ENCODE peak calls at places on chromosome X, in nine cellular contexts. E is Caco-2; V is brain microvascular endothelial cell; W is HCT116; R is WERI-Rb-1; X is MM.1S; Z is CD8-positive, alpha-beta T cell; Q is endodermal cell; I is A673. P is an unnamed sample. For H3K27me3, the result is how much of the 10 kb centered on the place peaks cover.

GRCh38 chrX:48573690-48574269 is 504 bp upstream of the RBM3 start:
- DNase-seq in Q (no peak), Z (peak), V (peak), X (no peak), I (peak), R (no peak), E (no peak), W (no peak), P (no peak)

GRCh38 chrX:88883205-88883604 is 136.2 kb downstream of the CPXCR1 start:
- DNase-seq in R (no peak), W (no peak), Q (no peak), I (no peak), Z (no peak), V (no peak), X (no peak), E (no peak), P (no peak)

GRCh38 chrX:45323387-45323786 is 122.7 kb upstream of the DIPK2B start:
- DNase-seq in E (no peak), R (no peak), X (no peak), I (no peak), W (no peak), V (no peak), Q (no peak), Z (no peak), P (no peak)

GRCh38 chrX:35664838-35665237 is 133.3 kb upstream of the MAGEB16 start:
- DNase-seq in E (no peak), Q (no peak), X (no peak), I (peak), R (no peak), V (no peak), Z (no peak), W (no peak), P (no peak)

GRCh38 chrX:97685753-97686152 is 802.0 kb downstream of the RPA4 start:
- DNase-seq in I (peak), W (peak), X (peak), V (peak), E (peak), R (peak), Z (no peak), Q (no peak), P (no peak)

GRCh38 chrX:5876984-5877655 is 351.5 kb downstream of the NLGN4X start:
- DNase-seq in X (peak), I (peak), R (peak), E (no peak), V (no peak), W (no peak), Z (no peak), Q (peak), P (no peak)

GRCh38 chrX:4239650-4240540 is 526.4 kb upstream of the PRKX start:
- DNase-seq in R (no peak), Z (peak), Q (no peak), I (no peak), X (peak), V (no peak), E (no peak), W (no peak), P (no peak)

GRCh38 chrX:136711147-136711546 is 63.2 kb downstream of the CD40LG start:
- DNase-seq in I (peak), R (peak), E (peak), Q (peak), V (peak), Z (no peak), X (peak), W (no peak), P (no peak)

GRCh38 chrX:74419861-74420193 is 1.5 kb upstream of the SLC16A2 start:
- DNase-seq in X (no peak), Q (no peak), Z (peak), W (no peak), V (no peak), R (peak), I (no peak), E (no peak), P (no peak)

GRCh38 chrX:122565952-122566351 is 618.1 kb upstream of the GRIA3 start:
- DNase-seq in Z (no peak), E (no peak), R (no peak), Q (no peak), W (peak), V (peak), I (no peak), X (no peak), P (peak)

GRCh38 chrX:2540426-2540942 is 39.7 kb upstream of the DHRSX start:
- DNase-seq in Z (no peak), X (no peak), R (no peak), V (no peak), W (no peak), Q (no peak), E (no peak), I (no peak), P (no peak)

GRCh38 chrX:121245763-121246162 is 198.4 kb downstream of the GLUD2 start:
- DNase-seq in Q (no peak), W (no peak), E (no peak), Z (no peak), R (no peak), V (no peak), I (no peak), X (no peak), P (no peak)

GRCh38 chrX:102723456-102723855 is 2.9 kb downstream of the GPRASP3 start:
- DNase-seq in E (no peak), Q (no peak), R (no peak), Z (no peak), W (no peak), V (no peak), I (peak), X (no peak), P (no peak)

GRCh38 chrX:40201486-40201885 is 103.7 kb upstream of the BCOR start:
- DNase-seq in E (no peak), Z (peak), X (peak), W (no peak), Q (no peak), R (no peak), I (no peak), V (no peak), P (no peak)

GRCh38 chrX:17291998-17292658 is 82.9 kb upstream of the NHS start:
- DNase-seq in E (no peak), V (no peak), X (no peak), W (no peak), R (no peak), Q (no peak), Z (no peak), I (peak), P (no peak)

GRCh38 chrX:1767026-1767425 is 152.2 kb downstream of the ASMT start:
- DNase-seq in Z (no peak), R (no peak), E (no peak), W (no peak), X (no peak), I (no peak), V (no peak), Q (no peak), P (no peak)

GRCh38 chrX:128457674-128458073 is 405.5 kb upstream of the ACTRT1 start:
- DNase-seq in R (no peak), E (no peak), Z (no peak), W (no peak), I (no peak), V (no peak), X (no peak), Q (no peak), P (no peak)

GRCh38 chrX:65644621-65645287 is 22.7 kb upstream of the MSN start:
- DNase-seq in R (no peak), Q (no peak), X (no peak), Z (no peak), W (peak), E (no peak), I (peak), V (peak), P (no peak)

GRCh38 chrX:114797494-114797893 is 213.6 kb downstream of the HTR2C start:
- DNase-seq in R (no peak), I (no peak), E (no peak), V (no peak), Q (no peak), Z (no peak), W (no peak), X (no peak), P (no peak)

GRCh38 chrX:12497832-12498591 is 293.2 kb upstream of the PRPS2 start:
- DNase-seq in Q (peak), X (no peak), I (peak), W (no peak), E (no peak), V (no peak), Z (no peak), R (peak), P (no peak)

GRCh38 chrX:114599305-114599704 is 15.4 kb downstream of the HTR2C start:
- DNase-seq in Z (no peak), V (no peak), I (no peak), X (no peak), E (no peak), W (no peak), R (no peak), Q (no peak), P (no peak)

GRCh38 chrX:133859860-133860259 is 125.5 kb downstream of the GPC3 start:
- DNase-seq in W (no peak), E (no peak), V (peak), Z (no peak), X (no peak), I (no peak), R (no peak), Q (no peak), P (no peak)

GRCh38 chrX:71107762-71108360 is 1.3 kb upstream of the CXorf65 start:
- DNase-seq in Z (peak), I (no peak), X (no peak), W (no peak), R (no peak), E (no peak), V (no peak), Q (no peak), P (no peak)

GRCh38 chrX:103396660-103397059 is 20.3 kb downstream of the BEX3 start:
- DNase-seq in V (no peak), E (no peak), W (no peak), Z (no peak), Q (no peak), I (no peak), X (no peak), R (no peak), P (no peak)

GRCh38 chrX:70754169-70754843 is 154.2 kb downstream of the TEX11 start:
- DNase-seq in I (no peak), E (no peak), Q (no peak), W (no peak), X (no peak), V (no peak), Z (no peak), R (no peak), P (no peak)

GRCh38 chrX:49919617-49920016 is 2.8 kb upstream of the CLCN5 start:
- DNase-seq in Z (peak), X (peak), W (no peak), E (peak), V (peak), I (peak), Q (peak), R (peak), P (no peak)

GRCh38 chrX:82087699-82088098 is 885.8 kb downstream of the SH3BGRL start:
- DNase-seq in Q (no peak), W (no peak), E (no peak), R (no peak), Z (no peak), V (no peak), I (no peak), X (peak), P (no peak)

GRCh38 chrX:20300822-20301221 is 34.1 kb upstream of the RPS6KA3 start:
- DNase-seq in Z (no peak), V (no peak), X (no peak), R (no peak), W (no peak), I (no peak), E (no peak), Q (no peak), P (no peak)

GRCh38 chrX:40154853-40155616 is 57.3 kb upstream of the BCOR start:
- DNase-seq in Q (peak), R (peak), X (peak), E (peak), W (no peak), Z (no peak), V (no peak), I (peak), P (no peak)

GRCh38 chrX:134732676-134733075 is 74.4 kb upstream of the PLAC1 start:
- DNase-seq in Z (no peak), Q (no peak), E (no peak), V (no peak), W (no peak), X (no peak), I (no peak), R (no peak), P (no peak)

GRCh38 chrX:105745863-105746262 is 76.5 kb upstream of the NRK start:
- DNase-seq in Z (no peak), R (no peak), V (no peak), Q (peak), X (no peak), W (no peak), E (peak), I (no peak), P (no peak)

GRCh38 chrX:134158821-134159512 is 78.0 kb upstream of the CCDC160 start:
- DNase-seq in V (no peak), R (no peak), I (no peak), Z (no peak), W (no peak), Q (no peak), E (no peak), X (no peak), P (no peak)

GRCh38 chrX:105981772-105982485 is 56.6 kb downstream of the SERPINA7 start:
- DNase-seq in V (no peak), Z (no peak), R (no peak), E (no peak), W (no peak), X (no peak), I (no peak), Q (no peak), P (no peak)

GRCh38 chrX:154396948-154397887 is 959 bp upstream of the RPL10 start:
- DNase-seq in E (peak), R (peak), W (no peak), V (no peak), Q (peak), I (peak), X (peak), Z (peak), P (no peak)

GRCh38 chrX:40010550-40011364 is 87.0 kb downstream of the BCOR start:
- DNase-seq in X (no peak), V (no peak), Q (peak), E (no peak), R (peak), W (no peak), Z (peak), I (peak), P (no peak)

GRCh38 chrX:150842198-150842553 is 56.3 kb downstream of the CD99L2 start:
- DNase-seq in Q (no peak), E (no peak), Z (no peak), X (no peak), W (no peak), V (no peak), I (no peak), R (no peak), P (no peak)

GRCh38 chrX:123807825-123808416 is 51.9 kb upstream of the XIAP start:
- DNase-seq in I (peak), R (no peak), Q (no peak), V (no peak), E (no peak), Z (no peak), W (no peak), X (no peak), P (no peak)

GRCh38 chrX:20479896-20480295 is 213.2 kb upstream of the RPS6KA3 start:
- DNase-seq in E (no peak), R (no peak), Q (no peak), W (no peak), Z (no peak), X (no peak), V (no peak), I (no peak), P (no peak)

GRCh38 chrX:78092296-78092695 is 11.8 kb upstream of the PGK1 start:
- DNase-seq in I (peak), R (peak), X (peak), E (no peak), W (peak), Z (peak), V (peak), Q (peak), P (no peak)
- TF ChIP-seq CTCF in I (peak), R (peak), X (peak), E (peak), W (peak), Z (peak), V (peak), Q (peak), P (peak)

GRCh38 chrX:47514553-47515235 is 31.7 kb upstream of the ZNF41 start:
- DNase-seq in W (no peak), E (no peak), Z (no peak), V (peak), I (no peak), R (no peak), X (no peak), Q (no peak), P (no peak)

GRCh38 chrX:47518105-47518504 is 35.1 kb upstream of the ZNF41 start:
- DNase-seq in X (no peak), E (no peak), R (no peak), V (no peak), Z (no peak), Q (no peak), I (no peak), W (no peak), P (no peak)

GRCh38 chrX:47515941-47516649 is 33.1 kb upstream of the ZNF41 start:
- DNase-seq in Q (no peak), R (no peak), V (peak), I (no peak), W (no peak), Z (peak), E (no peak), X (no peak), P (peak)

GRCh38 chrX:47513697-47514085 is 30.7 kb upstream of the ZNF41 start:
- DNase-seq in X (no peak), R (no peak), V (peak), Q (no peak), Z (no peak), I (no peak), E (no peak), W (no peak), P (no peak)
- H3K4me3 ChIP-seq in X (no peak), R (peak), V (peak), Q (peak), Z (peak), I (peak), E (no peak), W (no peak), P (peak)

DNA sequence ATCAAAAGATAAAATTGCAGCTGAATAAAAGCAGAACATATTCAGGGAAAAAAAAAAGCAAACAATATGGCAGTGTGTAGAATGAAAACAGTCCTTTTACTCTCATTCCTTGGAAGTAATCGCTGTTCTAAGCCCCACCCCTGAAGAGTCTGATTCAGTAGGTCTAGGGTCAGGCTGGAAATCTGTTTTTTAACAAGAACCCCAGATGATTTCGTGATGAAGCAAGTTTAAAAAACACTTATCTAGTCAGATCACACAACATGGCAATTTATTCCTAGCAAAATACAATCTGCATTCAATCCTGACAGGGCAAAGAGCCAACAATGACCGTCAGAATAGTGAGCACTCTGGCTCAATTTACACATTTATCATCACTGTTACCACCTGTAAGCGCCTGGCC is 16.1 kb downstream of the FAM120C start:
- DNase-seq in Z (no peak), I (no peak), Q (no peak), W (no peak), R (no peak), E (no peak), X (no peak), V (no peak), P (no peak)
- H3K27me3 ChIP-seq in Z (under half), I (under half), Q (under half), W (under half), R (under half), E (under half), X (under half), V (under half), P (under half)

GRCh38 chrX:131728295-131729145 is 184.6 kb downstream of the OR13H1 start:
- DNase-seq in E (no peak), V (peak), R (peak), Z (no peak), I (peak), W (no peak), Q (no peak), X (peak), P (no peak)
- TF ChIP-seq CTCF in E (no peak), V (peak), R (peak), Z (no peak), I (peak), W (no peak), Q (peak), X (peak), P (no peak)

GRCh38 chrX:41265615-41266014 is 68.3 kb upstream of the DDX3X start:
- DNase-seq in Q (no peak), W (no peak), X (no peak), Z (peak), I (peak), V (peak), E (no peak), R (no peak), P (no peak)
- H3K4me3 ChIP-seq in Q (no peak), W (no peak), X (no peak), Z (no peak), I (no peak), V (no peak), E (no peak), R (no peak), P (no peak)

DNA sequence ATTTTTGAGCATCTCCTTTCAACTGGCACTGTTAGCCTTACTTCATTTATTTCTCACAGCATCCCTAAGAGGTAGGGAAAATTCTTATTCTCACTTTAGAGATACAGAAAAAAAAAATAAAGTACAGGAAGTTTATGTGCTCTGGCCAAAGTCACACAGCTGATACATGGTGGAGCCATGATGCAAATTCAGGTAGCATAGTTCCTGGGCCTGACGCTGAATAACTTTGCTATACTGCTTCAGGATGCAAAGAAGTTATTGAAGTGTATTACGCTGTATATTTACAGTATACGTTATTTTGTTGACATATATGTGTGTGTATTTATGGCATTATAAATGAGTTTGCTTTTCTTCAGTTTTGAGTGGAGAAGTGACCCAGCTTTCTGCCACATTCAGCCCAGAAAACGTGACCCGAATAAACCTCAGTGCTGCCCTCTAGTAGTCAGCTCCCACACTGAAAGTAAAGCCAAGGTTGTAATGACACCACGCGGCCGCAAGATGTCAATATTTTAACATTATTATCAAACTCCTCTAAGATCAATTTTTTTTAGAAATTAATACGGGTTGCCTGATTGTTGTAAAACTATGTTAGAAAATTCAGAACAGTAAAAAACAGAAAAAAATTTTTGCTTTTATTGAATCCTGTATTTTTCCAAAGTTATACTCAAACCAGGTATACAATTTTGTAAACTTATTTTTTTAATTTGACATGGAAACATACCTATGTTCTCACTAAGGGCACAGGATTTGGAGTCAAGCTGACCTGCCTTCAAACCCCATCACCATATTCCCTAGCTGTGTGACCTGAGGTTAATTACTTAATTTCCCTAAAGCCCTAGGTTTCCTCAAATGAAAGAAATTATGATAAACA is 3.8 kb upstream of the GUCY2F start:
- DNase-seq in V (peak), E (peak), Q (peak), I (peak), W (peak), X (peak), R (peak), Z (peak), P (no peak)
- H3K27me3 ChIP-seq in V (under half), E (under half), Q (under half), I (under half), W (under half), X (under half), R (under half), Z (under half), P (under half)